ENCODE peak calls at places on chromosomes 12 and 14, in eight cellular contexts. M is RWPE1, W is D721Med, P is HCT116, F is mucosa of descending colon, J is neural progenitor cell, K is astrocyte of the spinal cord, R is tibial artery. T is an unnamed sample.

GRCh38 chr14:64410084-64410774 is 22.1 kb downstream of the MTHFD1 start:
- DNase-seq in F (no peak), M (no peak), K (no peak), R (no peak), J (peak; percentile 53), P (no peak), W (no peak), T (no peak)

GRCh38 chr14:58760121-58760520 is 122.4 kb downstream of the DACT1 start:
- DNase-seq in M (no peak), F (no peak), P (no peak), W (no peak), R (no peak), K (no peak), J (no peak), T (no peak)

GRCh38 chr12:50181691-50182090 is 14.5 kb upstream of the CERS5 start:
- DNase-seq in F (no peak), P (no peak), J (no peak), K (no peak), R (no peak), M (no peak), W (no peak), T (no peak)

GRCh38 chr14:57388072-57388471 is 2.3 kb upstream of the NAA30 start:
- DNase-seq in J (no peak), W (no peak), F (no peak), P (no peak), M (no peak), K (no peak), R (no peak), T (no peak)

GRCh38 chr12:53533476-53533875 is 26.2 kb upstream of the NPFF start:
- DNase-seq in J (no peak), F (no peak), K (no peak), R (no peak), P (no peak), M (no peak), W (no peak), T (no peak)

GRCh38 chr14:88551936-88552565 is 2.8 kb downstream of the PTPN21 start:
- DNase-seq in K (peak; percentile 23), J (peak; percentile 43), F (no peak), P (no peak), M (peak; percentile 21), R (no peak), W (no peak), T (no peak)

GRCh38 chr12:48996794-48997718 is 2.1 kb downstream of the DDN start:
- DNase-seq in K (peak; percentile 67), F (peak; percentile 82), W (no peak), M (no peak), J (peak; percentile 94), R (peak; percentile 88), P (no peak), T (peak; percentile 88)

GRCh38 chr12:70919597-70920035 is 922 bp downstream of the PTPRR start:
- DNase-seq in W (no peak), P (no peak), M (no peak), F (no peak), K (peak; percentile 2), J (peak; percentile 76), R (no peak), T (no peak)

GRCh38 chr12:95118788-95119179 is 45.4 kb upstream of the NR2C1 start:
- DNase-seq in P (no peak), W (no peak), M (no peak), F (no peak), K (no peak), R (no peak), J (no peak), T (no peak)

GRCh38 chr14:24052656-24053547 is 1.1 kb downstream of the CARMIL3 start:
- DNase-seq in M (no peak), K (no peak), J (no peak), P (no peak), F (no peak), R (peak; percentile 32), W (no peak), T (no peak)

GRCh38 chr12:96670334-96670899 is 181.0 kb downstream of the CFAP54 start:
- DNase-seq in K (no peak), R (no peak), P (no peak), M (no peak), W (no peak), F (no peak), J (no peak), T (no peak)

GRCh38 chr12:52050116-52050770 is 999 bp upstream of the NR4A1 start:
- DNase-seq in F (no peak), P (no peak), M (no peak), J (no peak), W (no peak), K (peak; percentile 31), R (peak; percentile 88), T (peak; percentile 35)

GRCh38 chr12:116931665-116932064 is 20.9 kb downstream of the FBXW8 start:
- DNase-seq in P (no peak), M (no peak), J (no peak), K (no peak), R (no peak), F (no peak), W (no peak), T (no peak)

GRCh38 chr14:99945732-99946651 is 119.2 kb upstream of the EVL start:
- DNase-seq in M (no peak), R (no peak), P (no peak), W (no peak), J (no peak), F (no peak), K (no peak), T (no peak)

GRCh38 chr14:99947695-99948094 is 117.5 kb upstream of the EVL start:
- DNase-seq in P (no peak), J (no peak), K (no peak), W (no peak), R (no peak), M (no peak), F (no peak), T (no peak)

GRCh38 chr14:99944241-99944651 is 121.0 kb upstream of the EVL start:
- DNase-seq in W (no peak), P (no peak), J (no peak), F (no peak), M (no peak), R (no peak), K (no peak), T (no peak)

GRCh38 chr14:99943620-99944019 is 121.6 kb upstream of the EVL start:
- DNase-seq in J (no peak), K (no peak), W (no peak), R (no peak), P (no peak), F (no peak), M (no peak), T (no peak)

GRCh38 chr14:99946652-99947489 is 118.4 kb upstream of the EVL start:
- DNase-seq in J (peak; percentile 64), P (no peak), K (no peak), R (no peak), W (peak; percentile 78), M (peak; percentile 70), F (no peak), T (peak; percentile 62)
- TF ChIP-seq CTCF in J (peak; percentile 97), P (peak; percentile 48), K (peak; percentile 98), R (peak; percentile 49), W (peak; percentile 80), M (peak; percentile 77), F (peak; percentile 79), T (peak; percentile 90)

GRCh38 chr14:68823434-68824206 is 30.8 kb upstream of the ZFP36L1 start:
- DNase-seq in J (no peak), P (no peak), W (no peak), F (no peak), M (no peak), R (no peak), K (no peak), T (no peak)

GRCh38 chr14:68825729-68826128 is 32.9 kb upstream of the ZFP36L1 start:
- DNase-seq in W (no peak), J (no peak), K (no peak), R (no peak), M (no peak), P (no peak), F (no peak), T (no peak)

GRCh38 chr14:68824207-68824516 is 31.3 kb upstream of the ZFP36L1 start:
- DNase-seq in P (no peak), J (no peak), R (no peak), F (no peak), M (no peak), W (no peak), K (no peak), T (no peak)

GRCh38 chr14:68822964-68823363 is 30.1 kb upstream of the ZFP36L1 start:
- DNase-seq in K (no peak), P (no peak), R (no peak), F (no peak), J (no peak), M (no peak), W (no peak), T (no peak)

GRCh38 chr14:68824517-68825347 is 31.9 kb upstream of the ZFP36L1 start:
- DNase-seq in R (peak; percentile 90), W (no peak), K (peak; percentile 69), P (peak; percentile 76), F (peak; percentile 87), M (peak; percentile 72), J (peak; percentile 90), T (peak; percentile 90)
- TF ChIP-seq CTCF in R (peak; percentile 82), W (peak; percentile 80), K (peak; percentile 96), P (no peak), F (peak; percentile 81), M (peak; percentile 84), J (peak; percentile 93), T (peak; percentile 87)

GRCh38 chr12:65607271-65607880 is 216.9 kb upstream of the HMGA2 start:
- DNase-seq in K (peak; percentile 32), F (no peak), R (no peak), J (no peak), P (no peak), W (no peak), M (no peak), T (no peak)

GRCh38 chr12:65608319-65608916 is 215.9 kb upstream of the HMGA2 start:
- DNase-seq in K (peak; percentile 56), P (no peak), J (no peak), F (no peak), M (peak; percentile 38), W (no peak), R (no peak), T (no peak)

GRCh38 chr12:65612440-65612839 is 211.8 kb upstream of the HMGA2 start:
- DNase-seq in J (no peak), R (no peak), M (no peak), P (no peak), K (peak; percentile 59), F (no peak), W (no peak), T (no peak)

GRCh38 chr12:65611396-65611795 is 212.9 kb upstream of the HMGA2 start:
- DNase-seq in R (no peak), K (no peak), J (no peak), M (no peak), P (no peak), F (no peak), W (no peak), T (no peak)

GRCh38 chr12:65609359-65609771 is 214.9 kb upstream of the HMGA2 start:
- DNase-seq in K (peak; percentile 91), P (peak; percentile 48), M (peak; percentile 71), W (no peak), J (no peak), F (no peak), R (no peak), T (no peak)
- TF ChIP-seq CTCF in K (peak; percentile 32), P (peak; percentile 4), M (peak; percentile 19), W (no peak), J (peak; percentile 20), F (no peak), R (no peak), T (no peak)

DNA sequence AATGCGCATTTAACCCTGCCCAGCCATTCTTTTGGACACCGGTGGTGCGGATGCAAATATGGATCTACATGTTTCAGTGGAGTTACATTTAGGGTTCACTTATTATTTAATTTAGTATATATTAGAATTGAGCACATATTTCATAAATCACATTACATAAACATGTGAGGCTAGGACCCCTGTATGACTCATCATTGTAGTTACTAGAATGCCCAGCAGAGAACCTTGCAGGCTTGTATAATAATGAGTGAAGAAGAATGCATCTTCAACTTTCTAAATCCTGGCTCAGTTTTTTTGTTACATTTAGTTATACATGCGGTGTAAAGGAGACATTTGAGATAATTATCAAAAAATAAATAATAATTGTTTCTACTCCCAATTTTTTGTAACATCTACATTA is 369.0 kb downstream of the ATP23 start:
- DNase-seq in J (no peak), K (no peak), M (no peak), W (no peak), R (no peak), P (no peak), F (no peak), T (no peak)
- TF ChIP-seq CTCF in J (no peak), K (peak; percentile 15), M (no peak), W (no peak), R (no peak), P (no peak), F (no peak), T (no peak)

T was measured in neural crest cell.